ENCODE peak calls at places on chromosome X, in four cellular contexts. L is GM12891; U is CD8-positive, alpha-beta T cell; Q is stimulated activated CD4-positive, alpha-beta T cell treated with anti-CD3 and anti-CD28 coated beads, Interleukin-2, amount 100 ng/mL, for 48 hours. S is an unnamed sample.

GRCh38 chrX:40243699-40244098 is 145.9 kb upstream of the BCOR start:
- DNase-seq in L (no peak), U (no peak), Q (no peak), S (no peak)

GRCh38 chrX:139930923-139931645 is 1.8 kb downstream of the ATP11C start:
- DNase-seq in L (no peak), U (no peak), Q (peak), S (no peak)

GRCh38 chrX:1853916-1854315 is 239.1 kb downstream of the ASMT start:
- DNase-seq in L (no peak), U (no peak), Q (no peak), S (no peak)

GRCh38 chrX:13101439-13102139 is 57.2 kb upstream of the FAM9C start:
- DNase-seq in L (no peak), U (peak), Q (no peak), S (peak)

GRCh38 chrX:113512700-113513395 is 672.2 kb upstream of the AMOT start:
- DNase-seq in L (no peak), U (no peak), Q (no peak), S (peak)

GRCh38 chrX:20487227-20487626 is 220.5 kb upstream of the RPS6KA3 start:
- DNase-seq in L (no peak), U (no peak), Q (no peak), S (no peak)

GRCh38 chrX:56564182-56564885 is 907 bp downstream of the UBQLN2 start:
- DNase-seq in L (no peak), U (peak), Q (peak), S (no peak)

GRCh38 chrX:74505437-74505836 is 84.1 kb downstream of the SLC16A2 start:
- DNase-seq in L (no peak), U (no peak), Q (no peak), S (no peak)

GRCh38 chrX:3522016-3522690 is 175.7 kb upstream of the MXRA5 start:
- DNase-seq in L (no peak), U (no peak), Q (no peak), S (no peak)

GRCh38 chrX:132834741-132835140 is 123.7 kb downstream of the HS6ST2 start:
- DNase-seq in L (no peak), U (no peak), Q (no peak), S (no peak)

GRCh38 chrX:37371578-37371981 is 22.4 kb downstream of the PRRG1 start:
- DNase-seq in L (no peak), U (no peak), Q (no peak), S (no peak)

GRCh38 chrX:47862680-47863079 is 26.0 kb downstream of the ZNF81 start:
- DNase-seq in L (no peak), U (no peak), Q (no peak), S (no peak)

GRCh38 chrX:131741103-131741581 is 197.3 kb downstream of the OR13H1 start:
- DNase-seq in L (no peak), U (no peak), Q (no peak), S (peak)

GRCh38 chrX:48493890-48494364 is 14.9 kb upstream of the PORCN start:
- DNase-seq in L (no peak), U (no peak), Q (no peak), S (no peak)

GRCh38 chrX:136850441-136851175 is 29.9 kb downstream of the RBMX start:
- DNase-seq in L (no peak), U (no peak), Q (no peak), S (no peak)

GRCh38 chrX:48616575-48616974 is 19.3 kb downstream of the WDR13 start:
- DNase-seq in L (no peak), U (no peak), Q (no peak), S (no peak)

GRCh38 chrX:144612076-144612475 is 635.2 kb upstream of the SPANXN1 start:
- DNase-seq in L (no peak), U (no peak), Q (no peak), S (no peak)

GRCh38 chrX:53321216-53321942 is 40.0 kb upstream of the IQSEC2 start:
- DNase-seq in L (no peak), U (no peak), Q (no peak), S (no peak)

GRCh38 chrX:131677655-131678628 is 134.1 kb downstream of the OR13H1 start:
- DNase-seq in L (peak), U (no peak), Q (peak), S (no peak)

GRCh38 chrX:77936299-77936698 is 25.8 kb downstream of the ATP7A start:
- DNase-seq in L (no peak), U (no peak), Q (no peak), S (no peak)

GRCh38 chrX:29528281-29528680 is 687.1 kb upstream of the MAGEB2 start:
- DNase-seq in L (no peak), U (no peak), Q (no peak), S (no peak)

GRCh38 chrX:74119016-74119910 is 184.7 kb upstream of the ZCCHC13 start:
- DNase-seq in L (no peak), U (no peak), Q (no peak), S (no peak)